ENCODE peak calls at places on chromosomes 2 and 18, in ten cellular contexts. B is uterus, T is heart left ventricle, J is IMR-90, A is right lobe of liver, I is body of pancreas, H is ovary, V is H1, S is sigmoid colon, X is A549. G is an unnamed sample.
A peak's percentile ranks its signal among the peaks of the same experiment; 100 is the strongest.

GRCh38 chr18:45014047-45014501 is 333.4 kb downstream of the SETBP1 start:
- DNase-seq in B (peak; percentile 69), T (no peak), J (peak; percentile 82), A (no peak), I (no peak), H (no peak), V (no peak), S (no peak), X (peak; percentile 33), G (no peak)

GRCh38 chr2:240981273-240981672 is 17.1 kb upstream of the SNED1 start:
- DNase-seq in B (no peak), T (no peak), J (peak; percentile 29), A (no peak), I (no peak), H (no peak), V (no peak), S (no peak), X (no peak), G (no peak)

GRCh38 chr2:57549642-57550102 is 496.9 kb upstream of the VRK2 start:
- DNase-seq in B (no peak), T (no peak), J (no peak), A (no peak), I (no peak), H (no peak), V (no peak), S (no peak), X (peak; percentile 2), G (no peak)

GRCh38 chr2:61178603-61179545 is 16.9 kb downstream of the C2orf74 start:
- DNase-seq in B (peak; percentile 18), T (no peak), J (peak; percentile 61), A (peak; percentile 54), I (peak; percentile 30), H (peak; percentile 47), V (no peak), S (no peak), X (no peak), G (no peak)

GRCh38 chr2:143955416-143956075 is 564.4 kb downstream of the ZEB2 start:
- DNase-seq in B (no peak), T (no peak), J (peak; percentile 78), A (no peak), I (no peak), H (no peak), V (no peak), S (no peak), X (no peak), G (no peak)

GRCh38 chr2:237590272-237591020 is at the start of gene RAB17:
- DNase-seq in B (no peak), T (no peak), J (peak; percentile 39), A (peak; percentile 95), I (peak; percentile 92), H (no peak), V (no peak), S (no peak), X (peak; percentile 44), G (peak; percentile 88)

GRCh38 chr2:174967693-174968260 is 37.4 kb downstream of the CHN1 start:
- DNase-seq in B (no peak), T (no peak), J (no peak), A (no peak), I (no peak), H (no peak), V (no peak), S (no peak), X (no peak), G (no peak)

GRCh38 chr18:24022141-24022540 is 7.6 kb downstream of the TTC39C start:
- DNase-seq in B (no peak), T (no peak), J (peak; percentile 55), A (no peak), I (no peak), H (peak; percentile 45), V (no peak), S (no peak), X (no peak), G (no peak)

GRCh38 chr2:26182441-26182840 is 9.6 kb downstream of the GAREM2 start:
- DNase-seq in B (no peak), T (no peak), J (no peak), A (no peak), I (no peak), H (no peak), V (no peak), S (no peak), X (no peak), G (no peak)

GRCh38 chr2:47516496-47517104 is 113.6 kb downstream of the MSH2 start:
- DNase-seq in B (no peak), T (no peak), J (no peak), A (no peak), I (no peak), H (no peak), V (no peak), S (no peak), X (no peak), G (no peak)

GRCh38 chr2:136399667-136400316 is 281.8 kb upstream of the CXCR4 start:
- DNase-seq in B (no peak), T (no peak), J (no peak), A (no peak), I (no peak), H (no peak), V (no peak), S (no peak), X (no peak), G (no peak)

GRCh38 chr18:24987271-24987932 is 364.6 kb downstream of the ZNF521 start:
- DNase-seq in B (peak; percentile 28), T (no peak), J (peak; percentile 35), A (no peak), I (no peak), H (no peak), V (no peak), S (peak; percentile 71), X (no peak), G (no peak)

GRCh38 chr18:59842947-59843346 is 56.8 kb upstream of the PMAIP1 start:
- DNase-seq in B (no peak), T (no peak), J (no peak), A (no peak), I (no peak), H (no peak), V (no peak), S (no peak), X (no peak), G (no peak)

GRCh38 chr2:236334122-236334876 is 70.1 kb upstream of the ASB18 start:
- DNase-seq in B (peak; percentile 48), T (peak; percentile 56), J (no peak), A (no peak), I (no peak), H (peak; percentile 60), V (no peak), S (no peak), X (no peak), G (no peak)

GRCh38 chr2:70596739-70597138 is 43.1 kb upstream of the TGFA start:
- DNase-seq in B (no peak), T (no peak), J (no peak), A (no peak), I (no peak), H (no peak), V (no peak), S (no peak), X (no peak), G (no peak)

GRCh38 chr2:131036269-131036668 is 57.0 kb downstream of the FAM168B start:
- DNase-seq in B (no peak), T (no peak), J (no peak), A (no peak), I (no peak), H (no peak), V (no peak), S (peak; percentile 53), X (no peak), G (no peak)
- TF ChIP-seq POLR2A in B (no peak), T (no peak), J (no peak), A (no peak), I (no peak), H (no peak), V (no peak), S (no peak), X (no peak), G (no peak)

DNA sequence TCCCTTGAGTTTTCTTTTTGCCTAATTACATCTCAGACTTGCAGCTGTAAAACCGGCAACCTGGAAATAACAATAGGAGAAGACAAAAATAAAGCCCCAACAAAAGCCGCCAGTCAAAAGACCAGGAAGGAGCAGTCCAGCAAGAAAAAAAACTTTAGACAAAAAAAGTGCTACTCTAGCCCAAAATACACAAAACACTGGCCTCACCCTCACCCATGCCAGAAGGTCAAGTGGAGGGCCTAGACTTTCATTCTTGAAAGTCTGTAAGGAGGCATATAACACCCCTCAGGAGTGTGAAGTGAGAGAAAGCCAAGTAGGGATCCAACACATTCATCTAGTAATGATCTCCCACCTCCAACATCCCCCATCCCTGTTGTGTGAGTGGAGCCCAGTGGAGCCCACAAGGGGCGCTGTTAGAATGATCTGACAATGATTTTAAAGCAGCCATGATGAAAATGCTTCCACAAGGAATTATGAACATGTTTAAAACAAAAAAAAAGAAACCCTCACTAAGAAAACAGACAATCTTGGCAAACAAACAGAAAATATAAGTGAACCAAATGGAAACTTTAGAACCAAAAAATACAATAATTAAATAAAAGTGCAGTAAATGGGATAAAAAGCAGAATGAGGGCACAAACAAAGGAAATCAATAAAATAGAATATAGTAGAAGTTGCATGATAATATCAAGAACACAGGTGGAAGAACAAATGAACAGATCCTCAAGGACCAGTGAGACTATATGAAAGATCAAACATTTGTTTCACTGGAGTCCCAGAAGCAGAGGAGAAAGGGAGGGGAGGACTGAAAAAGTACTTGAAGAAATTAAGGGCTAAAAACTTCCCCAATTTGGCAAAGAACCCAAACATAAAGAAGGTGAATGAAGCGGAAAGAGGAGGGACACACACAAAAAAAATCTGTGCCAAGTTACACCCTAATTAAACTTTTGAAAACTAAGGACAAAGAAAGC is 23.9 kb downstream of the SESTD1 start:
- DNase-seq in B (no peak), T (no peak), J (no peak), A (no peak), I (no peak), H (no peak), V (no peak), S (no peak), X (no peak), G (no peak)
- H3K4me1 ChIP-seq in B (no peaks in the 10 kb centered on the region), T (peaks cover 46% of the 10 kb centered on the region), J (peaks cover 3% of the 10 kb centered on the region), A (peaks cover 4% of the 10 kb centered on the region), I (peaks cover 28% of the 10 kb centered on the region), H (peaks cover 1% of the 10 kb centered on the region), V (peaks cover 4% of the 10 kb centered on the region), S (peaks cover 37% of the 10 kb centered on the region), X (peaks cover 37% of the 10 kb centered on the region), G (no peaks in the 10 kb centered on the region)

DNA sequence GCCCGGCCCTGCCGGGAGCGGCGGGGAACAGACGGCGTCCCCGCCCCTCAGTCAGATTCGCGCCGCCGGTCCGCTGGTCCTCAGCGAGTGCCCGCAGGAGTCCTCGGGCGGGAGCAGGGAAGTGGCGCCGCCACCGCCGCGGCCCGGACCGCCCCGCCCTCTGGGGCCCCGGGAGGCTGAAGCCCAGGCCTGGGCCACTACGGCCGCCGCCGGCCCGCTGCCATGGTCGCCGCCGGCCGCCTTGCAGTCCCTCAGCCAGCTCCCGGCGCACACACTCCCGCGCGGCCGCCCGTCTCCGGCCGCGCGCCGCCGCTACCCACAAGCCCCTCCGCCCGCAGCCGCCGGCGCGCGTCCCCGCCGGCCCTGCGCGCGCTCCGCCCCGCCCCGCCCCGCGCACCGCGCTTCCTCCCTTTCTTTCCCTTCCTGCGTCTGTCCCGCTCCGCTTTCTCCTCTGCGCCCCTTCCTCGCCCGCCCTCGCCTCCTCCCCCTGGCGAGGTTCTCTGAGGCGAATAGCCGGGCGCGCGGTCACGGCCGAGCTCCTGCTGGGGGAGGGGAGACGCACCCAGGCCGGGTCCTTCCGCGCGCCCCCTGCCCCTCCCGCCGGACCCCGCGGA is at the start of gene ROCK2:
- DNase-seq in B (peak; percentile 91), T (peak; percentile 92), J (peak; percentile 79), A (peak; percentile 93), I (peak; percentile 85), H (peak; percentile 93), V (peak; percentile 43), S (peak; percentile 93), X (peak; percentile 79), G (peak; percentile 69)
- TF ChIP-seq POLR2A in B (peak; percentile 42), T (no peak), J (peak; percentile 60), A (peak; percentile 71), I (peak; percentile 60), H (peak; percentile 53), V (peak; percentile 44), S (no peak), X (peak; percentile 43), G (peak; percentile 59)

GRCh38 chr2:183034806-183035205 is 3.5 kb downstream of the NCKAP1 start:
- DNase-seq in B (no peak), T (no peak), J (peak; percentile 63), A (no peak), I (no peak), H (no peak), V (no peak), S (no peak), X (no peak), G (no peak)
- H3K4me1 ChIP-seq in B (no peaks in the 10 kb centered on the region), T (peaks cover 80% of the 10 kb centered on the region), J (peaks cover 5% of the 10 kb centered on the region), A (peaks cover 17% of the 10 kb centered on the region), I (peaks cover 67% of the 10 kb centered on the region), H (peaks cover 6% of the 10 kb centered on the region), V (peaks cover 3% of the 10 kb centered on the region), S (peaks cover 74% of the 10 kb centered on the region), X (peaks cover 67% of the 10 kb centered on the region), G (peaks cover 20% of the 10 kb centered on the region)

G was measured in Peyer's patch.